ENCODE peak calls at places on chromosome 21, in four cellular contexts. D is fibroblast of the aortic adventitia, B is MM.1S, E is ascending aorta. L is an unnamed sample.

GRCh38 chr21:41845310-41846032 is 33.7 kb downstream of the PRDM15 start:
- DNase-seq in E (no peak), B (no peak), D (peak), L (no peak)

GRCh38 chr21:40516336-40516735 is 330.6 kb downstream of the DSCAM start:
- DNase-seq in E (no peak), D (no peak), B (no peak), L (no peak)

GRCh38 chr21:17673261-17674020 is 60.7 kb upstream of the BTG3 start:
- DNase-seq in E (no peak), B (no peak), D (peak), L (no peak)

GRCh38 chr21:17759546-17760178 is 59.5 kb downstream of the C21orf91 start:
- DNase-seq in B (no peak), D (no peak), E (no peak), L (no peak)

GRCh38 chr21:33731447-33731846 is 89.1 kb downstream of the ITSN1 start:
- DNase-seq in B (no peak), D (peak), E (no peak), L (no peak)

GRCh38 chr21:40404319-40404906 is 442.5 kb downstream of the DSCAM start:
- DNase-seq in E (no peak), B (no peak), D (no peak), L (no peak)

GRCh38 chr21:41316641-41317392 is at the start of gene FAM3B:
- DNase-seq in B (no peak), D (no peak), E (no peak), L (no peak)

GRCh38 chr21:36640260-36641244 is 58.4 kb upstream of the SIM2 start:
- DNase-seq in E (no peak), B (no peak), D (peak), L (no peak)

GRCh38 chr21:36704281-36704957 is 5.5 kb downstream of the SIM2 start:
- DNase-seq in E (no peak), D (no peak), B (no peak), L (peak)

GRCh38 chr21:39180429-39181019 is 2.7 kb downstream of the PSMG1 start:
- DNase-seq in E (no peak), D (no peak), B (peak), L (no peak)
- TF ChIP-seq CTCF in E (no peak), D (peak), B (peak), L (no peak)

DNA sequence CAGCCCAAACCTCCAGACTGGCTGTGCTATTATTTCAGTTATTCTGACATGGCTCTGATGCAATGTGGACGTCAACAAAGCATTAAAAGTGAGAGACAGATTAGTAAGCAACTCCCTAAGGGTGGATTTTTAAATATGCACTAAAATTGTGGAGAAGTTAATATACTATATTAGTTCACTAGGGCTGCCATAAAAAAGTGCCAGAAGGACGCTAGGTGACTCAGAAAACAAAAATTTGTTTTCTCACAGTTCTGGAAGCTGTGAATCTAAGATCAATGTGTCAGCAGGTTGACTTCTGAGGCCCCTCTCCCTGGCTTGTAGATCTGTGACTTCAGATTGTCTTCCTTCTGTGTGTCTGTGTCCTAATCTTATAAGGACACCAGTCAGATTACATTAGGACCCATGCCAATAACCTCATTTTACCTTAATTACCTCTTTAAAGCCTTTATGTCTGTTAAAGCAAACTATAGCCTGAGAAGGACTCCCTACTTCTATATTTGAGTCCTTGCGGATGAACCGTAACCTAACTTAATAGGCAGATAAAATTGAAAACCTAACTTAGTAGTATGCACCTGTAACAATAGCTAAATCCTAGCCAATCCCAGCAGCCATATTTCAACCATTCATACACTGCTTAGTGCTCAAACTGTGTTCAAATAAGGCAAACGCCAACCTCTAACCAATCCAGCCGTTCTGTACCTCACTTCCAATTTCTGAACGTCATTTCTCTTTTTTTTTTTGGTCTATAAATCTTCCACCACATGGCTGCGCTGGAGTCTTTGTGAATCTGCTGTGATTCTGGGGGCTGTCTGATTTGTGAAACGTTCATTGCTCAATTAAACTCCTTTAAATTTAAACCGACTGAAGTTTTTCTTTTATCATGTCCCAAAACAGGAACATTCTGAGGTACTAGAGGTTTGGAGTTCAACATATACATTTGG is 65.9 kb upstream of the BACH1 start:
- DNase-seq in D (peak), E (no peak), B (no peak), L (no peak)
- TF ChIP-seq CTCF in D (no peak), E (no peak), B (peak), L (no peak)

GRCh38 chr21:23217597-23217996 is 2219.4 kb downstream of the NCAM2 start:
- DNase-seq in E (no peak), D (no peak), B (no peak), L (no peak)

GRCh38 chr21:23223882-23224281 is 2225.7 kb downstream of the NCAM2 start:
- DNase-seq in B (no peak), E (no peak), D (no peak), L (no peak)

GRCh38 chr21:23218667-23219066 is 2220.5 kb downstream of the NCAM2 start:
- DNase-seq in D (no peak), B (no peak), E (no peak), L (no peak)
- TF ChIP-seq CTCF in D (no peak), B (no peak), E (no peak), L (no peak)

GRCh38 chr21:45357436-45358260 is 47.3 kb upstream of the COL18A1 start:
- DNase-seq in B (no peak), D (no peak), E (no peak), L (no peak)
- TF ChIP-seq CTCF in B (no peak), D (no peak), E (no peak), L (no peak)

DNA sequence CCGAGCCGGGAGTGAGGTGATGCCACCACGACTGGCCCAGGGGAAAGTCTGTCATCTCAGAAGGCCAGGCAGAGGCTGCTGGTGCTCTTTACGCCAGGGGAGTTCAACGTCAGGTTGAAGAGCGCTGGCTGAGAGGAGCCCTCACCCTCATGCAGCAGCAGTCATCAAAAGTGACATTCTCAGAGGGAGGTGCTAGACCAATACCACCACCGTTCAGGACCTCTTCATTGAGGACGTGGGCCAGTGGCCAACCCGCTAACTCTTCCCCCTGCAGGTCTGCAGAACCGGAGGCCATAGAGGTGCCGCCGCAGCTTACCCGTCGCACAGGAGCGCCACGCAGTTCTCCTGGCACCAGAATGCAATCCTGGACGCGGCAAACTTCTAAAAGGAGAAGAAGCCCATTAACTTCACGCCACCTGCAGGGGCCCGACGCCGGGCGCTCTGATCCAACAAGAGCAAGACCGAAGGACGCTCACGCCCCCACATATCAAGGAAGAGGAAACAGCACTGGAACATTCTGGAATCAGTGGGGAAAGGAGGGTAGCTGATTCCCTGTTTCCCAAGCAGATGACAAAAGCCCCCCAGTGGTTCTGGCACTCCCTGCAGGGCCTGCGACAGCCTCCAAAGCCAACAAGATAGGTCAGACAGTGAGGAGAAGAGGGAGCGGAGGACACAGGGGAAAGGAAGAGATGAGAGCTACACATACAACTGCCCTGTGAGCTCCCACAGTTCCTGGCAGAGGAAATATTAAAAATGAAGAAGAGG is 24.9 kb downstream of the WDR4 start:
- DNase-seq in D (no peak), B (no peak), E (no peak), L (no peak)
- TF ChIP-seq CTCF in D (no peak), B (no peak), E (no peak), L (no peak)

L was measured in GM20000.